ENCODE peak calls at places on chromosomes 12 and 14, in five cellular contexts. W, X, N, Q and D are unnamed samples.
A peak's percentile ranks its signal among the peaks of the same experiment; 100 is the strongest.

GRCh38 chr12:98232753-98233385 is 282.5 kb upstream of the TMPO start:
- DNase-seq in W (peak; percentile 25), X (no peak), N (no peak), Q (no peak), D (no peak)

GRCh38 chr12:27076930-27077329 is 5.4 kb downstream of the C12orf71 start:
- DNase-seq in W (no peak), X (no peak), N (no peak), Q (no peak), D (no peak)

GRCh38 chr12:3252416-3252815 is 175.2 kb downstream of the TSPAN9 start:
- DNase-seq in W (no peak), X (no peak), N (no peak), Q (no peak), D (no peak)

GRCh38 chr12:13165578-13166120 is 30.9 kb upstream of the EMP1 start:
- DNase-seq in W (no peak), X (peak; percentile 46), N (no peak), Q (no peak), D (no peak)

GRCh38 chr14:92480856-92481255 is 32.7 kb upstream of the RIN3 start:
- DNase-seq in W (no peak), X (no peak), N (no peak), Q (no peak), D (no peak)

GRCh38 chr12:1369942-1370620 is 224.3 kb downstream of the FBXL14 start:
- DNase-seq in W (no peak), X (no peak), N (no peak), Q (no peak), D (no peak)

GRCh38 chr14:36020120-36021029 is 156.1 kb downstream of the PTCSC3 start:
- DNase-seq in W (no peak), X (no peak), N (no peak), Q (no peak), D (no peak)

GRCh38 chr12:1833596-1834028 is 13.2 kb downstream of the LRTM2 start:
- DNase-seq in W (no peak), X (no peak), N (no peak), Q (no peak), D (no peak)

GRCh38 chr12:52254180-52254964 is 20.1 kb upstream of the KRT86 start:
- DNase-seq in W (no peak), X (peak; percentile 68), N (no peak), Q (no peak), D (no peak)

GRCh38 chr14:74763803-74764531 is 851 bp downstream of the YLPM1 start:
- DNase-seq in W (no peak), X (no peak), N (peak; percentile 12), Q (no peak), D (peak; percentile 37)

DNA sequence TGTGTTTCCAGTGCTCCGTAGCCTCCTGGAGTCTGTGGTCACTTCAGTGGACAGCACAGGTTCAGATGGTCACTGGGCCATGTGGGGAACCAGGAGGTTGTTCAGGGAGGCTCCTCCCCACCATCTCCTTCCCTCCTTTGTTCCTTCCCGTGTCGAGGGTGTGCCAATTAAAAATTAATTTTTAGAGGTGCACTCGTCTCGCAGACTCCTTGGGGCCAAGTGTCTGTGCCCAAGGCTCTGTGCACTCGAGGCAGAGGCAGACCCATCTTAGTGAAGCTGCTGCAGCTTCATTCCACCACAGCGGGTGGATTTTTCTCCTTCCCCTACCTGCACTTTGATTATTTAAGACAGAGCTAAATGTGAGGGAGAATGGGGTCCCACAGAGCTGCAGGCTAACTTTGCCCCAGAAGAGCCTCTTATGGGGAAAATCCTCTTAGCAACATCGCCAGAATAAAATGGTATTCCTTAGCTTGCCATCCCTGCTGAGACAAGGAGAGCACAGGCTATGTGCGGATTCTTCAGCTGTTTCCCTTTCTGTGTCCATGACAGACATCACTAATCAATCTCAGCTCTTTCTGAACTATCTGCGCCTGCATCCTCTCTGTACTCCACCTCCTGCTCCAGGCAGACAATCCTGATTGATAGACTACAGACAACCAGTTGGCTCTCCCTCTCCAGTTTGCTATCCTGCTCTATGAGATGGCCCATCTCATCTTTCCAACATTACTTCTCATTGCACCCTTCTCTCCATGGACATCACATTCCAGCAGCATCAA is 159.5 kb downstream of the VRK1 start:
- DNase-seq in W (no peak), X (no peak), N (no peak), Q (no peak), D (peak; percentile 6)
- TF ChIP-seq JUNB in W (no peak), X (no peak), N (no peak), Q (no peak), D (no peak)

GRCh38 chr12:113186666-113187325 is 1.3 kb downstream of the RITA1 start:
- DNase-seq in W (no peak), X (no peak), N (no peak), Q (no peak), D (no peak)
- TF ChIP-seq JUNB in W (no peak), X (no peak), N (no peak), Q (no peak), D (no peak)

GRCh38 chr12:54571857-54572195 is 16.6 kb downstream of the PPP1R1A start:
- DNase-seq in W (no peak), X (no peak), N (no peak), Q (no peak), D (no peak)
- TF ChIP-seq JUNB in W (no peak), X (no peak), N (no peak), Q (no peak), D (no peak)

GRCh38 chr12:129964826-129965457 is 61.1 kb upstream of the TMEM132D start:
- DNase-seq in W (no peak), X (no peak), N (no peak), Q (no peak), D (no peak)

GRCh38 chr12:129964300-129964699 is 60.5 kb upstream of the TMEM132D start:
- DNase-seq in W (no peak), X (no peak), N (no peak), Q (no peak), D (no peak)

GRCh38 chr12:129961856-129962255 is 58.0 kb upstream of the TMEM132D start:
- DNase-seq in W (no peak), X (no peak), N (no peak), Q (no peak), D (no peak)

GRCh38 chr12:129961111-129961510 is 57.3 kb upstream of the TMEM132D start:
- DNase-seq in W (no peak), X (peak; percentile 3), N (no peak), Q (no peak), D (no peak)

GRCh38 chr12:129966086-129966640 is 62.3 kb upstream of the TMEM132D start:
- DNase-seq in W (no peak), X (no peak), N (no peak), Q (no peak), D (peak; percentile 17)
- TF ChIP-seq JUNB in W (no peak), X (no peak), N (no peak), Q (no peak), D (no peak)

GRCh38 chr12:116717466-116718457 is 20.1 kb downstream of the SPRING1 start:
- DNase-seq in W (no peak), X (no peak), N (no peak), Q (no peak), D (no peak)
- TF ChIP-seq JUNB in W (no peak), X (no peak), N (no peak), Q (no peak), D (no peak)

DNA sequence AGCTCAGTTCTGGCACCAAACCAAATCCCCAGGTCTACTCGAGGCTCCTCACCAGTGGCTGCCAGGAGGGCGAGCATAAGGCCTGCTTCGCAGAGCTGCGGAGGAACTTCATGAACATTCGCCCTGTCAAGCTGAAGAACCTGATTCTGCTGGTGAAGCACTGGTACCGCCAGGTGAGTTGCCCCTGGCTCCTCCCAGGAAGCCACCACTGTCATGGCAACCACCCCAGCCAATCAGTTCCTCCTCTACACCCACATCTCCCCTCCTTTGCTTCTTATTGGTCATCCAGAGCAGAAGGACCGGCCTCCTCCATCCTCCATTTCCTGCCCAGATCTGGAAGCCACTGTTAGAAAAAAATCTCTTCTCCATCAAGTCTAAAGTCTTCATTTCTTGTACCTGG is 17.2 kb upstream of the OAS2 start:
- DNase-seq in W (no peak), X (no peak), N (peak; percentile 56), Q (no peak), D (no peak)
- TF ChIP-seq JUNB in W (no peak), X (no peak), N (no peak), Q (no peak), D (no peak)

GRCh38 chr12:68960162-68960501 is 27.2 kb upstream of the CPM start:
- DNase-seq in W (no peak), X (no peak), N (no peak), Q (no peak), D (no peak)
- TF ChIP-seq JUNB in W (no peak), X (no peak), N (no peak), Q (no peak), D (no peak)

DNA sequence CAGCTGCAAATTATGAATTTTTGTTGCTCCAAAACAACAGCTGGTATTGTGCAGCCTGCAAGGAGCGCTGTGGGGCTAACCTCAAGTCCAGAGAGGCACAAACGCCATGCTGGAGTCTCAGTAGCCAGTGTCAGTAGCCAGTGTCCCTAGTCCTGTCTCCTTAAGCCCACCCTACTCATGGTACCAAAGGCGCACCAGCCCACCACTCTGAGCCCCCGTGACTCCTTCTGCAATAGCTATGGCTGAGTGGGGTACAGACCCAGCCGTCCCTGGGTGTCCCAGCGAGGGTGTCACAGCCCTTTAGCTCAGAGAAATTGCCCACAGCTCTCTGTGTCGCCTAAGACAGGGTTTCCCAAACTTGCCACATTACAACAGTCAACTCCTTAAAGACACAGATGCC is 65.2 kb downstream of the ARL6IP4 start:
- DNase-seq in W (no peak), X (no peak), N (no peak), Q (no peak), D (no peak)
- TF ChIP-seq JUNB in W (no peak), X (no peak), N (no peak), Q (no peak), D (no peak)